ENCODE peak calls at places on chromosome 1, in six cellular contexts. B, Q, A, S, I and U are unnamed samples.

GRCh38 chr1:63817700-63818099 is 43.9 kb downstream of the ROR1 start:
- DNase-seq in B (no peak), Q (no peak), A (no peak), S (no peak), I (no peak), U (no peak)

GRCh38 chr1:33140153-33141149 is 41.4 kb downstream of the TRIM62 start:
- DNase-seq in B (no peak), Q (peak), A (no peak), S (no peak), I (no peak), U (no peak)

GRCh38 chr1:5744911-5745431 is 247.3 kb downstream of the NPHP4 start:
- DNase-seq in B (no peak), Q (peak), A (no peak), S (no peak), I (no peak), U (no peak)

GRCh38 chr1:155981266-155982088 is 3.1 kb upstream of the ARHGEF2 start:
- DNase-seq in B (no peak), Q (peak), A (no peak), S (peak), I (no peak), U (peak)

GRCh38 chr1:171563675-171564074 is 58.4 kb upstream of the MYOCOS start:
- DNase-seq in B (no peak), Q (no peak), A (no peak), S (no peak), I (no peak), U (no peak)

GRCh38 chr1:182978158-182978853 is 25.3 kb upstream of the SHCBP1L start:
- DNase-seq in B (no peak), Q (no peak), A (no peak), S (no peak), I (no peak), U (no peak)

GRCh38 chr1:224733021-224733911 is 117.1 kb downstream of the CNIH3 start:
- DNase-seq in B (peak), Q (no peak), A (no peak), S (no peak), I (peak), U (peak)

GRCh38 chr1:59814180-59814900 is 409 bp upstream of the HOOK1 start:
- DNase-seq in B (peak), Q (no peak), A (peak), S (peak), I (peak), U (peak)

GRCh38 chr1:35646043-35646442 is 4.7 kb upstream of the PSMB2 start:
- DNase-seq in B (no peak), Q (peak), A (no peak), S (no peak), I (peak), U (no peak)
- TF ChIP-seq CTCF in B (no peak), Q (peak), A (no peak), S (peak), I (no peak), U (no peak)

DNA sequence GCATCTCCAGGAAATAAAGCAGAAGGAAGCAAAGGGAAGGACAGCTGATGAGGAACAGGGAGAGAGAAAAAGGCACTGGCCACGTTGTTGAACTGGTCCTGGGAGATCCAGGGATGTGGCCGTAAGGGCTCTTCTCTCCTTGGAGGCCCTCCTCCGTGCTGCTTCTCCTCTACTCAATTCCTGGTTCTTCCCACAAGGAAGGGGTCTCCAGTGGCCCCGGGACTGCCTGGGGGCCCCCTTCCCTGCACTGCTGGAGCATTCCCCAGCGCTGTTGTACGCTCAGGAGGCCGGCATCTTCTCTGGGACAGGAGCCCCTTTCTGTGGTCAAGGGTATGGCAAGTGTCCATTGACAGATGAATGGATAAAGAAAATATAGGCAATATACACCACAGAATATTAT is 88.5 kb upstream of the TLR5 start:
- DNase-seq in B (no peak), Q (no peak), A (no peak), S (no peak), I (no peak), U (no peak)
- TF ChIP-seq CTCF in B (no peak), Q (no peak), A (no peak), S (no peak), I (no peak), U (no peak)

GRCh38 chr1:198350456-198350855 is 190.0 kb downstream of the ATP6V1G3 start:
- DNase-seq in B (no peak), Q (no peak), A (no peak), S (no peak), I (no peak), U (no peak)
- TF ChIP-seq CTCF in B (peak), Q (no peak), A (no peak), S (peak), I (no peak), U (peak)

GRCh38 chr1:152110365-152110859 is 4.8 kb downstream of the TCHH start:
- DNase-seq in B (peak), Q (peak), A (no peak), S (peak), I (peak), U (no peak)

GRCh38 chr1:152110860-152111514 is 4.3 kb downstream of the TCHH start:
- DNase-seq in B (peak), Q (peak), A (peak), S (peak), I (peak), U (peak)

GRCh38 chr1:152112101-152112884 is 3.0 kb downstream of the TCHH start:
- DNase-seq in B (no peak), Q (no peak), A (peak), S (peak), I (no peak), U (no peak)

GRCh38 chr1:152112885-152113432 is 2.3 kb downstream of the TCHH start:
- DNase-seq in B (no peak), Q (no peak), A (no peak), S (no peak), I (no peak), U (no peak)

GRCh38 chr1:152111515-152111968 is 3.7 kb downstream of the TCHH start:
- DNase-seq in B (no peak), Q (no peak), A (peak), S (peak), I (peak), U (no peak)
- TF ChIP-seq CTCF in B (no peak), Q (no peak), A (no peak), S (no peak), I (no peak), U (no peak)

GRCh38 chr1:151072224-151072623 is 1.7 kb downstream of the GABPB2 start:
- DNase-seq in B (no peak), Q (no peak), A (no peak), S (no peak), I (no peak), U (no peak)
- TF ChIP-seq CTCF in B (no peak), Q (no peak), A (no peak), S (no peak), I (no peak), U (no peak)